ENCODE peak calls at places on chromosomes 3 and 15, in nine cellular contexts. T is spleen, K is ovary, F is IMR-90, S is stomach, H is body of pancreas, R is heart left ventricle, Y is breast epithelium, A is upper lobe of left lung. Z is an unnamed sample. For H3K36me3, the result is how much of the 10 kb centered on the place peaks cover.

GRCh38 chr3:16069149-16069922 is 105.1 kb upstream of the GALNT15 start:
- DNase-seq in T (no peak), F (peak), H (no peak), R (no peak), K (no peak), Y (no peak), S (no peak), A (no peak), Z (no peak)

GRCh38 chr15:32683231-32683630 is 34.6 kb upstream of the GREM1 start:
- DNase-seq in A (no peak), R (no peak), S (no peak), H (no peak), T (no peak), F (no peak), K (no peak), Y (no peak), Z (no peak)

GRCh38 chr3:195352895-195353488 is 82.0 kb upstream of the XXYLT1 start:
- DNase-seq in T (no peak), H (no peak), Y (no peak), S (no peak), A (no peak), R (no peak), F (peak), K (no peak), Z (no peak)

GRCh38 chr3:192884831-192885356 is 32.8 kb downstream of the MB21D2 start:
- DNase-seq in Y (no peak), F (peak), K (no peak), A (no peak), T (no peak), R (no peak), H (no peak), S (no peak), Z (no peak)

GRCh38 chr15:38528279-38528678 is 36.3 kb downstream of the RASGRP1 start:
- DNase-seq in Y (no peak), R (no peak), T (no peak), F (peak), K (no peak), H (no peak), S (no peak), A (no peak), Z (no peak)

GRCh38 chr3:34056951-34057390 is 258.5 kb downstream of the PDCD6IP start:
- DNase-seq in R (no peak), K (no peak), F (peak), S (no peak), T (no peak), Y (no peak), H (no peak), A (no peak), Z (no peak)

GRCh38 chr3:151316267-151316991 is at the start of gene GPR87:
- DNase-seq in H (no peak), Y (no peak), S (no peak), A (no peak), R (no peak), F (peak), T (no peak), K (no peak), Z (no peak)

GRCh38 chr3:34237946-34238345 is 439.5 kb downstream of the PDCD6IP start:
- DNase-seq in H (no peak), Y (no peak), R (no peak), S (no peak), K (no peak), F (no peak), T (no peak), A (no peak), Z (no peak)

GRCh38 chr15:68376447-68377060 is 55.4 kb downstream of the ITGA11 start:
- DNase-seq in T (no peak), A (no peak), K (peak), S (no peak), H (no peak), R (no peak), Y (no peak), F (no peak), Z (no peak)

GRCh38 chr3:16513141-16514020 is at the start of gene RFTN1:
- DNase-seq in T (peak), F (peak), Y (no peak), R (peak), K (peak), H (peak), A (peak), S (peak), Z (peak)

DNA sequence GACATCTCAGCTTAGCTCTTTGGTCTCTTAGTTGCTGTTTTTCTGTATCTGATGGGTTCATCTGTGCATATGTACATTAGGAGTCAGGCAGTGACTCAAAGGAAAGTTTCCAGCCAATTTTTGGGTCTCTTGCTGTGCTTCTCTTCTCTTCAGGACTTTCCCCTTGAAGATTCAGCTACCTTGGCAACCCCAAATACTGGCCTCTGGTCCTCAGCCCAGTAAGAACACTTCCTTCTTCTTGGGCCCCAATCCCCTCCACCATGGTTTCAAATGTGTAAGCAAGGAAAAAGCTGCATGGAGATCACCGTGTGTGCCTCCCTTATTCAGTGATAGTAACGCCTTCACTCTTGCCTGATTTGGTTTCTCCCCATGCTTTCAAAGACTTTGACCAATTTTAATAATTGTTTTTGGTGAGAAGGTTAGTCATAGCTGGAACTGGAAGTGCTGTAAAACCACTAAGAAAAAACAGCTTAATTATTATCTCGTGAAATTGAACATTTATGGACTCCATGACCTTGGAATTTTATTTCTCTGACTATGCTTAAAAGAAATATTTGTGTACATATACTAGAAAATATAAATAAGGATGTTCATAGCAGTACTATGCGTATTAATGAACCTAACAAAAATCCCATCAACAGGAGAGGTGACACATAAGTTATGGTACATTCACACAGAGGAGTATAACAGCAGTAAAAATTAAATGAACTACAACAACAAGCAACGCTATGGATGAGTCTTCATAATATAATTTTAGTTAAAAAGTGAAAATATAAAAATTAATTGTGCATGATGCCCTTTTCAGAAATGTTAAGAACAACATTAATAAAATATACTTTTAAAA is 125.3 kb upstream of the BCL6 start:
- DNase-seq in K (no peak), F (no peak), S (no peak), Y (no peak), H (no peak), T (no peak), R (no peak), A (no peak), Z (no peak)
- TF ChIP-seq POLR2A in K (no peak), F (no peak), S (no peak), Y (no peak), H (no peak), T (no peak), R (no peak), A (no peak), Z (no peak)

DNA sequence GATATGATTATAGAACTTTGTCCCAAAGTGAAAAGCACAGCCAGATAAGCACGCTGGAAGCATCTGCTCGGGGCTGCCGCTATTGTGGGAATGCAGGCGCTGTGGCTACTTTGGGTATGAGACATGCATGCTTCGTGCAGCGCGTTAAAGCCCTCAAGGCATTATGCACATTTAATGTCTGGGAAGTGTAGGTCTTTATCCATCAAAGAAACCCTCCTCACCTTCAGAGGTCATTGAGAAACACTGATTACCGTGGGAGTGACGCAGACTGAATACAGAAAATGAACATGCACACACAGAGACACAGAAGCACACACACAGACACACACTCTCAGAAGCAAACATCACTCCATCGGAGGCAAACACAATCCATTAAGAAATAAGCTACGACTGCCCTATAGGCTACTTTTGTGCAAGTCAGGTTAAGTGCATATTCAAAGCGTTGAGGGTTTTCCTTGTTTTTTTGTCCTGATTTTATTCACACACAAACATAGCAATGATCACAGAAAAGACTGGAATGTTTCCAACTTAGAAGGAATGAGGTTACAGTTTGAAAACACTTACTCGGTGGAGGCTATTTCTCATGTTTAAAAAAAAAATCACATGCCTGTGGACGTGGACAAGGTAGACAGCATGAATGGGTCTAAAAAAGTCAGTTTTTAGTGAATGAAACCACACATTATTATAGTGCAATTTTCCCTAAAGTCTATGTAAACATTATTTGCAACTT is 68.5 kb downstream of the PLCH1 start:
- DNase-seq in S (peak), H (peak), A (no peak), F (peak), K (no peak), R (no peak), Y (no peak), T (no peak), Z (peak)
- H3K4me3 ChIP-seq in S (peak), H (no peak), A (peak), F (no peak), K (no peak), R (peak), Y (no peak), T (no peak), Z (no peak)

GRCh38 chr15:63708141-63708772 is 111.1 kb downstream of the FBXL22 start:
- DNase-seq in H (no peak), T (no peak), S (no peak), R (no peak), A (no peak), K (no peak), F (no peak), Y (no peak), Z (no peak)

GRCh38 chr15:63712828-63713520 is 115.8 kb downstream of the FBXL22 start:
- DNase-seq in R (no peak), A (no peak), T (no peak), Y (no peak), K (no peak), F (no peak), H (no peak), S (no peak), Z (no peak)

GRCh38 chr15:63703641-63704040 is 106.5 kb downstream of the FBXL22 start:
- DNase-seq in A (no peak), T (no peak), K (no peak), S (no peak), F (no peak), H (no peak), Y (no peak), R (no peak), Z (no peak)

GRCh38 chr15:63709365-63709764 is 112.2 kb downstream of the FBXL22 start:
- DNase-seq in K (no peak), R (no peak), T (no peak), H (no peak), F (no peak), S (no peak), Y (no peak), A (no peak), Z (no peak)
- H3K36me3 ChIP-seq in K (under half), R (under half), T (half or more), H (under half), F (under half), S (half or more), Y (under half), A (half or more), Z (under half)

DNA sequence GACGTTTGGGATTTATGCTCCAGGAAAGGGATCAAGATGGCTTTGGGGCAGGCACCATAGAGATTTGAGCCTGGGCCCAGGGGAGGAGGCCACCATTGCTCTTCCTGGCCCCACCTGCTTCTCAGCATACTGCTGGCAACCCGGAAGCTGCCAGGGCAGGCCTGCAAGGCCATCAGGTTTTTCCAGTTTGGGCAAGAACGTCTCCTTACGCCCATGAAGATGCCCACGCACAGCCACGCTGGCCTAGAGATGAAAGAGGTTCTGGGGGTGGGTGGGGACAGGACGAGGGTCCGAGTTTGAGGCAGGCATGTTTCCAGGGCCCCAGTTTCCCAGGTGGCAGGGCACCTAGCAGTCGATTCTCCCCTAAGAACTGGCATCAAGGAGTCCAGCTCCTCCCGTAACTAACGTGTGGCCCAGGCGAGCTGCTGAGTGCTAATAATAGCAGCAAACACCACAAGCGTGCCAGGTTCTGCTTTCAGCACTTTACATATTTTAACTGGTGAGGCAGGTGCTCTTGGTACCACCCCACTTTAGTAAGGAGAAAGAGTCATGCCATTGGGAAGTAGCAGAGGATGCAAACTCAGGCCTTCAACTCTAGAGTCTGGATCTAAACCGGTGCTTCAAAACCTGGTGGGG is 45.8 kb downstream of the ZNF710 start:
- DNase-seq in Y (peak), T (no peak), S (peak), K (no peak), H (peak), A (no peak), R (no peak), F (no peak), Z (no peak)
- TF ChIP-seq POLR2A in Y (no peak), T (no peak), S (no peak), K (no peak), H (no peak), A (no peak), R (no peak), F (no peak), Z (no peak)

GRCh38 chr15:39784638-39785037 is 2.0 kb upstream of the FSIP1 start:
- DNase-seq in K (no peak), R (no peak), Y (no peak), T (no peak), F (no peak), S (no peak), H (no peak), A (no peak), Z (no peak)
- H3K4me3 ChIP-seq in K (no peak), R (no peak), Y (no peak), T (no peak), F (no peak), S (no peak), H (no peak), A (no peak), Z (no peak)

GRCh38 chr3:185756477-185756876 is 68.4 kb downstream of the IGF2BP2 start:
- DNase-seq in K (no peak), T (no peak), H (no peak), A (no peak), R (no peak), F (no peak), Y (no peak), S (no peak), Z (no peak)
- H3K36me3 ChIP-seq in K (under half), T (under half), H (under half), A (under half), R (under half), F (under half), Y (under half), S (under half), Z (under half)

DNA sequence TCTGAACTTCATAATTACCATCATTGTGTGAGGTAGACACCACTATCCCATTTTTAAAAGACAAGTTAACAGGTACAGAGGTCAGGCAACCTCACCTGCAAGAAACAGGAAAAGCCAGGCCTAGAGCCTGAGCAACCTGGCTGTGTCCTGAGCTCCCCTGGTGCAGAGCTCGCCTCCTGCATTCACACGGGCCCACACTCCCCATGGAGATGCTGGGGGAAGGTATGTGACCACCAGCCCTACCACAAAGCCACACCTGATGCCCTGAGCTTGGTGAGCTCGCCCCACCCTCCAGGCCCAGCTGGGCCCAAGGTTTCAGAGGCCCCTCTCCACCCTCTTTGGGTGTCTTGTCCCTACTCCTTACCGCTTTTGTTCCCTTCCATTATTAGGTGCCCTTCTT is 1.2 kb upstream of the EFCAB12 start:
- DNase-seq in H (no peak), Y (no peak), A (no peak), T (peak), R (no peak), S (no peak), F (no peak), K (no peak), Z (no peak)
- TF ChIP-seq POLR2A in H (no peak), Y (no peak), A (no peak), T (no peak), R (no peak), S (no peak), F (no peak), K (no peak), Z (no peak)

GRCh38 chr15:40763801-40764765 is at the start of gene GCHFR:
- DNase-seq in T (peak), H (peak), Y (peak), S (peak), A (peak), R (peak), F (peak), K (peak), Z (peak)

GRCh38 chr15:40766906-40767837 is 2.6 kb upstream of the C15orf62 start:
- DNase-seq in F (peak), K (no peak), T (no peak), R (no peak), S (no peak), A (peak), Y (no peak), H (no peak), Z (no peak)

GRCh38 chr15:40764766-40765136 is 883 bp downstream of the GCHFR start:
- DNase-seq in S (no peak), Y (no peak), H (no peak), A (no peak), T (no peak), R (no peak), F (no peak), K (no peak), Z (no peak)

GRCh38 chr15:40767838-40768491 is 1.8 kb upstream of the C15orf62 start:
- DNase-seq in R (no peak), H (no peak), T (no peak), Y (no peak), A (peak), K (no peak), S (no peak), F (no peak), Z (peak)

DNA sequence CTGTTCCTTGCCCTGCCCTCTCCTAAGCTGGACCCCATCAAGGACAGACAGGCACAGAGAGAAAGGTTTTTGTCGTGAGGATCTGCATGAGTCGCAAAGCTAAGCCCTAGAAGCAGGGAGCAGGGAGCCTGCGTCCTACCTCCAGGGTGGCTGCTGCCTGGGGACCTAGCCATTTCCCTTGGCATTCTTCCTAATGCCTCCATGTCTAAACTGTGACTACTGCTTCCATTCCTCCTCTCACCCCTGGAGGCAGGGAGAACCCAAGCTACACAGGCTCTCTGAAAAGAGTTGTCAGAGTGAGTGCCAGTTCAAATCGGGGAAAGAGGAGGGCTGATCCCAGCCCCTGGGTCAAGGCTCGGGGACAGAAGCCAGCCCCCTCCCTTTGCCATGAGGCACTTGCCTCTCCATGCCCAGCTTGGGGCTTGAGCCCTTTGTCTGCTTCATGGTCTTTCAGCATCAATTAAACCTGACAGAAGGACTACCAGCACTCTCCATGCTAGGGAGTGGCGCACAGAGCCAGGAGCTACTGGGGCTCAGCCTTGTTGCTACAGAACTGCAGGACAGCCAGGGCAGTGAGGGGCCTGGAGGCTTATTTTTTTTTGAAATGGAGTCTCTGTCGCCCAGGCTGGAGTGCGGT is 2.4 kb downstream of the GCHFR start:
- DNase-seq in Y (no peak), R (no peak), S (no peak), A (no peak), H (no peak), T (no peak), K (no peak), F (peak), Z (no peak)
- H3K4me3 ChIP-seq in Y (no peak), R (no peak), S (no peak), A (no peak), H (no peak), T (no peak), K (no peak), F (no peak), Z (no peak)

GRCh38 chr15:67177750-67178149 is 76.7 kb downstream of the AAGAB start:
- DNase-seq in H (no peak), T (no peak), F (peak), Y (no peak), K (no peak), R (no peak), A (no peak), S (no peak), Z (no peak)
- H3K36me3 ChIP-seq in H (under half), T (half or more), F (half or more), Y (under half), K (under half), R (under half), A (under half), S (under half), Z (under half)